ENCODE peak calls at places on chromosomes 6 and 20, in four cellular contexts. B is stimulated activated CD4-positive, alpha-beta T cell treated with anti-CD3 and anti-CD28 coated beads, Interleukin-4, amount 100 ng/mL, for 4 hours; I is Peyer's patch; R is GM12878. A is an unnamed sample.

GRCh38 chr6:87436435-87436834 is 28.7 kb downstream of the CFAP206 start:
- DNase-seq in B (peak; percentile 16), R (peak; percentile 25), I (no peak), A (peak; percentile 82)

GRCh38 chr20:40630723-40631631 is 58.1 kb downstream of the MAFB start:
- DNase-seq in R (no peak), I (no peak), B (no peak), A (no peak)

GRCh38 chr6:14542670-14543366 is 425.2 kb downstream of the CD83 start:
- DNase-seq in I (peak; percentile 64), R (peak; percentile 5), B (peak; percentile 56), A (no peak)

GRCh38 chr20:20076297-20077065 is 24.1 kb downstream of the CFAP61 start:
- DNase-seq in R (no peak), I (no peak), B (no peak), A (no peak)

GRCh38 chr6:38105066-38105465 is 285.5 kb downstream of the ZFAND3 start:
- DNase-seq in R (no peak), B (no peak), I (no peak), A (no peak)

GRCh38 chr6:127190552-127190951 is 72.1 kb downstream of the RSPO3 start:
- DNase-seq in I (no peak), B (no peak), R (no peak), A (peak; percentile 76)

GRCh38 chr6:13615802-13616140 is 636 bp downstream of the NOL7 start:
- DNase-seq in I (peak; percentile 53), B (peak; percentile 46), R (no peak), A (peak; percentile 54)

GRCh38 chr6:88302769-88303230 is 136.7 kb upstream of the CNR1 start:
- DNase-seq in I (no peak), R (no peak), B (no peak), A (no peak)

GRCh38 chr6:133548409-133548808 is 307.3 kb downstream of the EYA4 start:
- DNase-seq in B (no peak), I (no peak), R (no peak), A (no peak)

GRCh38 chr6:28383235-28384142 is 16.1 kb downstream of the ZSCAN12 start:
- DNase-seq in R (no peak), B (peak; percentile 25), I (peak; percentile 83), A (peak; percentile 96)

GRCh38 chr6:161954077-161954476 is 680.2 kb upstream of the AGPAT4 start:
- DNase-seq in I (no peak), B (no peak), R (no peak), A (no peak)

GRCh38 chr6:39295538-39295937 is 18.7 kb downstream of the KCNK17 start:
- DNase-seq in B (no peak), R (no peak), I (no peak), A (no peak)

GRCh38 chr6:144896296-144896695 is 611.2 kb downstream of the UTRN start:
- DNase-seq in R (no peak), B (no peak), I (no peak), A (no peak)

GRCh38 chr6:15148356-15149058 is 97.4 kb upstream of the JARID2 start:
- DNase-seq in I (no peak), B (no peak), R (no peak), A (no peak)

GRCh38 chr6:119602215-119603178 is 252.9 kb upstream of the MAN1A1 start:
- DNase-seq in B (no peak), I (no peak), R (no peak), A (no peak)

GRCh38 chr6:163095401-163095800 is 319.1 kb upstream of the QKI start:
- DNase-seq in B (no peak), R (no peak), I (no peak), A (no peak)

GRCh38 chr6:56297022-56297995 is 49.9 kb upstream of the COL21A1 start:
- DNase-seq in I (no peak), R (no peak), B (no peak), A (no peak)

GRCh38 chr6:156846845-156847599 is 69.8 kb downstream of the ARID1B start:
- DNase-seq in R (no peak), I (no peak), B (no peak), A (no peak)

GRCh38 chr20:59972037-59972801 is 14.0 kb downstream of the CDH26 start:
- DNase-seq in B (no peak), R (no peak), I (no peak), A (no peak)

GRCh38 chr6:45617441-45617840 is 239.7 kb upstream of the SUPT3H start:
- DNase-seq in I (no peak), R (no peak), B (no peak), A (no peak)

GRCh38 chr6:167045828-167046580 is 46.8 kb downstream of the CEP43 start:
- DNase-seq in R (no peak), B (no peak), I (no peak), A (peak; percentile 58)

GRCh38 chr6:163335056-163335455 is 79.5 kb upstream of the QKI start:
- DNase-seq in I (no peak), R (no peak), B (no peak), A (no peak)

GRCh38 chr6:12717356-12717755 is 789 bp downstream of the PHACTR1 start:
- DNase-seq in I (no peak), B (no peak), R (no peak), A (no peak)

GRCh38 chr6:95777338-95777737 is 200.0 kb downstream of the MANEA start:
- DNase-seq in I (no peak), R (no peak), B (no peak), A (no peak)

GRCh38 chr6:150176152-150176551 is 33.3 kb downstream of the PPP1R14C start:
- DNase-seq in B (no peak), R (no peak), I (no peak), A (no peak)